ENCODE peak calls at places on chromosome 10, in five cellular contexts. I, O, R, S and D are unnamed samples.

GRCh38 chr10:11165591-11166543 is 148.2 kb downstream of the CELF2 start:
- DNase-seq in I (peak), O (peak), R (peak), S (peak), D (no peak)

GRCh38 chr10:59361659-59362183 is 628 bp downstream of the FAM13C start:
- DNase-seq in I (no peak), O (peak), R (no peak), S (no peak), D (no peak)

GRCh38 chr10:85983051-85983450 is 383.5 kb downstream of the GRID1 start:
- DNase-seq in I (no peak), O (no peak), R (no peak), S (no peak), D (no peak)

GRCh38 chr10:32692174-32692573 is 246.2 kb downstream of the CCDC7 start:
- DNase-seq in I (no peak), O (peak), R (peak), S (no peak), D (no peak)

GRCh38 chr10:31197886-31198285 is 121.1 kb upstream of the ZEB1 start:
- DNase-seq in I (no peak), O (peak), R (no peak), S (no peak), D (no peak)

GRCh38 chr10:114911801-114912479 is 26.1 kb upstream of the TRUB1 start:
- DNase-seq in I (no peak), O (no peak), R (no peak), S (no peak), D (no peak)

GRCh38 chr10:3235996-3236510 is 63.5 kb upstream of the PITRM1 start:
- DNase-seq in I (no peak), O (peak), R (no peak), S (no peak), D (no peak)

GRCh38 chr10:71234970-71235681 is 22.8 kb downstream of the UNC5B start:
- DNase-seq in I (no peak), O (peak), R (no peak), S (no peak), D (no peak)

GRCh38 chr10:117921421-117921820 is 125.3 kb downstream of the RAB11FIP2 start:
- DNase-seq in I (no peak), O (no peak), R (no peak), S (no peak), D (no peak)

GRCh38 chr10:60849217-60849616 is 70.9 kb downstream of the CDK1 start:
- DNase-seq in I (no peak), O (no peak), R (no peak), S (no peak), D (no peak)

GRCh38 chr10:110610308-110610774 is 33.8 kb upstream of the RBM20 start:
- DNase-seq in I (peak), O (peak), R (peak), S (peak), D (peak)

GRCh38 chr10:8800426-8800825 is 745.9 kb downstream of the GATA3 start:
- DNase-seq in I (no peak), O (peak), R (no peak), S (no peak), D (no peak)

GRCh38 chr10:7417807-7418206 is 7.0 kb upstream of the SFMBT2 start:
- DNase-seq in I (no peak), O (no peak), R (no peak), S (no peak), D (no peak)

GRCh38 chr10:32446701-32447406 is 914 bp downstream of the CCDC7 start:
- DNase-seq in I (peak), O (peak), R (no peak), S (no peak), D (no peak)

GRCh38 chr10:130766716-130767115 is 544.8 kb downstream of the TCERG1L start:
- DNase-seq in I (no peak), O (no peak), R (no peak), S (no peak), D (no peak)

GRCh38 chr10:132353456-132354355 is 21.7 kb downstream of the LRRC27 start:
- DNase-seq in I (no peak), O (no peak), R (no peak), S (no peak), D (no peak)

GRCh38 chr10:18713077-18713476 is 53.8 kb downstream of the ARL5B start:
- DNase-seq in I (no peak), O (peak), R (peak), S (no peak), D (peak)

GRCh38 chr10:127018298-127018650 is 113.0 kb downstream of the DOCK1 start:
- DNase-seq in I (no peak), O (no peak), R (no peak), S (no peak), D (no peak)

GRCh38 chr10:117545141-117546019 is 2.8 kb downstream of the EMX2 start:
- DNase-seq in I (no peak), O (peak), R (no peak), S (no peak), D (no peak)

GRCh38 chr10:104333728-104334373 is 4.4 kb downstream of the ITPRIP start:
- DNase-seq in I (peak), O (no peak), R (no peak), S (no peak), D (no peak)

GRCh38 chr10:79129361-79129997 is 60.7 kb downstream of the ZMIZ1 start:
- DNase-seq in I (no peak), O (peak), R (no peak), S (no peak), D (no peak)

GRCh38 chr10:71999360-72000072 is 35.3 kb downstream of the CHST3 start:
- DNase-seq in I (no peak), O (peak), R (no peak), S (no peak), D (no peak)

GRCh38 chr10:42962902-42963231 is 114.0 kb upstream of the RET start:
- DNase-seq in I (no peak), O (no peak), R (no peak), S (no peak), D (no peak)

GRCh38 chr10:100529473-100530298 is at the start of gene NDUFB8:
- DNase-seq in I (peak), O (peak), R (peak), S (peak), D (peak)